ENCODE peak calls at places on chromosomes 12 and 14, in eight cellular contexts. P is stimulated activated CD4-positive, alpha-beta T cell treated with anti-CD3 and anti-CD28 coated beads, Interleukin-4, amount 100 ng/mL, for 24 hours; E is AG04450; U is caudate nucleus; K is left cardiac atrium; J is heart left ventricle; G is posterior cingulate gyrus; N is GM23248. A is an unnamed sample.

GRCh38 chr12:66832997-66833396 is 154.1 kb upstream of the GRIP1 start:
- DNase-seq in P (no peak), E (no peak), U (no peak), K (no peak), J (no peak), G (no peak), N (no peak), A (no peak)

GRCh38 chr14:23240661-23241060 is 2.9 kb downstream of the RNF212B start:
- DNase-seq in P (no peak), E (no peak), U (no peak), K (no peak), J (no peak), G (no peak), N (no peak), A (no peak)

GRCh38 chr12:120474092-120474960 is 4.8 kb upstream of the SRSF9 start:
- DNase-seq in P (no peak), E (no peak), U (no peak), K (peak), J (no peak), G (no peak), N (peak), A (no peak)

GRCh38 chr14:64060199-64060545 is 207.4 kb downstream of the SYNE2 start:
- DNase-seq in P (no peak), E (no peak), U (no peak), K (no peak), J (no peak), G (no peak), N (no peak), A (no peak)

GRCh38 chr12:62676521-62677307 is 210.1 kb downstream of the MON2 start:
- DNase-seq in P (no peak), E (no peak), U (no peak), K (no peak), J (no peak), G (no peak), N (no peak), A (no peak)

GRCh38 chr12:38823743-38824142 is 81.6 kb downstream of the CPNE8 start:
- DNase-seq in P (no peak), E (no peak), U (no peak), K (no peak), J (no peak), G (no peak), N (peak), A (no peak)

GRCh38 chr12:72271741-72272661 is at the start of gene TRHDE:
- DNase-seq in P (no peak), E (no peak), U (no peak), K (peak), J (peak), G (peak), N (peak), A (peak)

GRCh38 chr12:30980886-30981662 is 54.5 kb downstream of the TSPAN11 start:
- DNase-seq in P (no peak), E (no peak), U (no peak), K (no peak), J (no peak), G (peak), N (no peak), A (no peak)

GRCh38 chr14:83425138-83425537 is 1891.5 kb upstream of the SEL1L start:
- DNase-seq in P (no peak), E (no peak), U (no peak), K (no peak), J (no peak), G (no peak), N (peak), A (no peak)

GRCh38 chr14:98077176-98077575 is 1194.8 kb downstream of the BCL11B start:
- DNase-seq in P (no peak), E (no peak), U (no peak), K (no peak), J (no peak), G (no peak), N (no peak), A (no peak)

GRCh38 chr12:120249266-120249874 is 16.2 kb downstream of the PXN start:
- DNase-seq in P (no peak), E (no peak), U (no peak), K (no peak), J (no peak), G (no peak), N (no peak), A (peak)

GRCh38 chr12:105522166-105522825 is 191.8 kb downstream of the C12orf75 start:
- DNase-seq in P (no peak), E (no peak), U (no peak), K (no peak), J (no peak), G (no peak), N (peak), A (no peak)

GRCh38 chr12:88237954-88238353 is 95.8 kb downstream of the TMTC3 start:
- DNase-seq in P (no peak), E (no peak), U (no peak), K (no peak), J (no peak), G (no peak), N (peak), A (no peak)

GRCh38 chr12:93279849-93280412 is 97.8 kb upstream of the NUDT4 start:
- DNase-seq in P (no peak), E (no peak), U (no peak), K (no peak), J (no peak), G (no peak), N (no peak), A (no peak)

GRCh38 chr14:52007637-52008036 is 18.3 kb downstream of the RTRAF start:
- DNase-seq in P (no peak), E (no peak), U (no peak), K (no peak), J (no peak), G (no peak), N (no peak), A (no peak)

GRCh38 chr12:92597997-92598396 is 104.8 kb upstream of the PLEKHG7 start:
- DNase-seq in P (peak), E (no peak), U (no peak), K (no peak), J (no peak), G (no peak), N (peak), A (no peak)